ENCODE peak calls at places on chromosomes 13 and 19, in seven cellular contexts. W is effector memory CD4-positive, alpha-beta T cell; B is tibial nerve; A is BE2C; J is BJ; L is heart right ventricle; U is AG04450. H is an unnamed sample.

GRCh38 chr19:49338691-49339363 is 3.6 kb downstream of the CD37 start:
- DNase-seq in L (peak; percentile 69), J (no peak), B (no peak), W (no peak), A (peak; percentile 41), U (no peak), H (no peak)

GRCh38 chr13:56351041-56351440 is 789.7 kb upstream of the PRR20A start:
- DNase-seq in W (no peak), J (no peak), B (no peak), U (no peak), A (peak; percentile 35), L (no peak), H (no peak)

GRCh38 chr19:51079486-51080110 is 3.1 kb downstream of the KLK14 start:
- DNase-seq in L (peak; percentile 57), A (no peak), U (no peak), B (no peak), J (no peak), W (no peak), H (no peak)

GRCh38 chr19:47719047-47719885 is 6.0 kb downstream of the EHD2 start:
- DNase-seq in U (peak; percentile 99), B (peak; percentile 79), W (no peak), J (peak; percentile 99), A (peak; percentile 95), L (peak; percentile 92), H (peak; percentile 99)

GRCh38 chr19:39845172-39845571 is 1.0 kb downstream of the FBL start:
- DNase-seq in B (no peak), U (no peak), A (no peak), L (no peak), J (no peak), W (no peak), H (no peak)

GRCh38 chr13:77034883-77035282 is 7.9 kb upstream of the FBXL3 start:
- DNase-seq in U (no peak), W (no peak), B (no peak), J (no peak), A (no peak), L (no peak), H (peak; percentile 54)

GRCh38 chr19:46678110-46678732 is 17.2 kb upstream of the DACT3 start:
- DNase-seq in A (peak; percentile 69), W (peak; percentile 32), B (no peak), U (no peak), J (no peak), L (no peak), H (no peak)

GRCh38 chr19:49157445-49158224 is at the start of gene TRPM4:
- DNase-seq in A (peak; percentile 94), J (peak; percentile 13), U (no peak), B (peak; percentile 85), L (peak; percentile 97), W (no peak), H (no peak)

GRCh38 chr13:30222253-30222652 is 85.1 kb downstream of the KATNAL1 start:
- DNase-seq in U (no peak), W (no peak), A (no peak), J (no peak), L (no peak), B (no peak), H (no peak)

GRCh38 chr19:10320602-10321416 is 5.0 kb upstream of the FDX2 start:
- DNase-seq in A (no peak), J (no peak), L (no peak), W (no peak), B (no peak), U (no peak), H (no peak)

GRCh38 chr19:49570138-49570856 is 10.1 kb downstream of the NOSIP start:
- DNase-seq in L (peak; percentile 74), U (peak; percentile 73), W (peak; percentile 57), J (no peak), A (peak; percentile 75), B (peak; percentile 72), H (no peak)

GRCh38 chr13:112001571-112001970 is 65.4 kb upstream of the SOX1 start:
- DNase-seq in J (no peak), W (no peak), L (no peak), B (no peak), U (no peak), A (no peak), H (no peak)

GRCh38 chr19:48879025-48879572 is 6.9 kb downstream of the PPP1R15A start:
- DNase-seq in L (no peak), B (no peak), J (no peak), W (no peak), A (no peak), U (no peak), H (no peak)

GRCh38 chr19:4232614-4233281 is 3.4 kb downstream of the EBI3 start:
- DNase-seq in A (no peak), B (no peak), U (no peak), W (no peak), J (no peak), L (no peak), H (no peak)

GRCh38 chr13:27258637-27259377 is 7.4 kb downstream of the RPL21 start:
- DNase-seq in B (no peak), U (no peak), L (no peak), W (no peak), J (no peak), A (no peak), H (no peak)
- H3K4me3 ChIP-seq in B (no peak overlapping the region), U (no peak overlapping the region), L (no peak overlapping the region), W (no peak overlapping the region), J (no peak overlapping the region), A (no peak overlapping the region), H (no peak overlapping the region)

DNA sequence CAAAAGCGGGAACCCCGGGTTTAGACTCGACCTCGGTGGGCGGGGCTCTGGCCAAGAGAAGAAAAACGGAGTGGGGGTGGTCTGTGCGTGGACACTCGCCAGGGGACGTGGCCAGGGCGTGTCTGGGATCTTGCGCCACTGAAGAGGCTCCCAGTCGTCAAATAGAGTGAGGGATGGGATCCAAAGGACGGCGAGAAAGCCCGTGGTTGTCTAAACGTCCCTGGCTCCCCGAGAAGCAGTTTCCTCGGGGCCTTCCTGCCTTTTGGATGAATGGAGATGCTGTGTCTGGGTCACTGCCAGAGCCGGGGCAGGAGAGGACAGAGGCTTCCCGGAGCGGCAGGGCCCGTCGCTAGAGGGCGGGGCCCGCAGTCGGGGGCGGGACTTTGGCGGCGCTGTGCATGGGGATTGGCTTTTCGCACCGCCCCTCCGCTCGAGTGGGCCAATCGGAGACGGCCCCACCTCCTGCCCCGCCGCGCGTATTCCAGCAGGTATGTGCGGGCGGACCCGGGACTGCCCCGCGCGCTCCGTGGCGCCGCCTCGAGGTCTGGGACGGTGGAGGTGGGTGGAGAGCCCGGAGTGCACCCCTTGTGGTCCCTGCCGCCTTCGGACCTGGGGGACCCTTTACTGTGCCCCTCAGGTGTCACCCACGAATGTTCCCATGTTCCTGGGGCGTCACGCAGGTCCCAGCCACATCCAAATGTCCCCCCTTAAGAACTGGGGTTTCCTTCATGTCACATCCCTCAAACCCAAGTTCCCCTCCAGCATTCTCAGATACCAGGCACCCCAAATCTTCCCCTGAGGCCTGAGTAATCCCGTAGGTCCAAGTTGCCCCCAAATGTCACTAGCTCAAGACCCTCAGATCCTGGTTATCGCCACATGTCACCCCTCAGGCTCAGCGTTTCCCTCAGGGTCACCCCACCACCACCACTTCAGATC is 38.4 kb downstream of the ZSWIM4 start:
- DNase-seq in L (peak; percentile 96), J (no peak), B (peak; percentile 92), A (peak; percentile 94), W (peak; percentile 87), U (peak; percentile 53), H (peak; percentile 58)
- H3K4me3 ChIP-seq in L (no peak overlapping the region), J (no peak overlapping the region), B (peak overlapping the region; percentile 35), A (peak overlapping the region; percentile 49), W (peak overlapping the region; percentile 32), U (peak overlapping the region; percentile 27), H (no peak overlapping the region)

DNA sequence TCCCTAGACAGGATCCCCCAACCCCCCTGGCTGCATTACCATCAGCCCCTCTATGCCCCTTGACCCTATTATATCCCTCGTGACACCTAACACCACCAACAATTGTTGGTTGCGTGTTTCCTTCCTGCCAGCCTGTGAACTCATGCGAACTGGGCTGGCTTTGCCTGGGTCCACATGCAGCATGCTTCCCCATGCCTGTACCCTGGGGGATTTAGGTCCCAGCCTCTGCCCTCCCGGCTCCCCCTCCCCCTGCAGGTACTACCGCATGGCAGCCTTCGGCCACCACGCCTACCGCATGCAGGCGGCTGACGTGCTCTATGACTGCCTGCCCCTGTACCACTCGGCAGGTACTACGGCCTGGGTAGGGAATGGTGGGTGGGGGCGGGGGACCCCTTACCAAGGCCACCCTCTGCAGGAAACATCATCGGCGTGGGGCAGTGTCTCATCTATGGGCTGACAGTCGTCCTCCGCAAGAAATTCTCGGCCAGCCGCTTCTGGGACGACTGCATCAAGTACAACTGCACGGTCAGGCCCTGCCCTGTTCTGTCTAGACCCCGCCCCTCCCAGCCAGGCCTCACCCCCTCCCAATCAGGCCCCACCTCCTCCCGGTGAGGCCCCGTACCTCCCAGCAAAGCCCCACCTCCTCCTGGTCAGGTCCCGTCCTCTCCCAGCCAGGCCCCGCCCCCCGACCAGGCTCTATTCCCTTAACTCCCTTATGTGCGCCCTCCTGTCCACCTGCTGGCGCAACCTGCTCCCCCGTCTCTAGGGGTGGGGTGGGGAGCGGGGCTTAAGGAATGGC is 18.5 kb downstream of the SLC27A1 start:
- DNase-seq in B (no peak), L (peak; percentile 67), J (no peak), U (no peak), A (peak; percentile 78), W (peak; percentile 69), H (no peak)
- H3K4me3 ChIP-seq in B (peak overlapping the region; percentile 14), L (no peak overlapping the region), J (no peak overlapping the region), U (no peak overlapping the region), A (no peak overlapping the region), W (peak overlapping the region; percentile 16), H (no peak overlapping the region)

DNA sequence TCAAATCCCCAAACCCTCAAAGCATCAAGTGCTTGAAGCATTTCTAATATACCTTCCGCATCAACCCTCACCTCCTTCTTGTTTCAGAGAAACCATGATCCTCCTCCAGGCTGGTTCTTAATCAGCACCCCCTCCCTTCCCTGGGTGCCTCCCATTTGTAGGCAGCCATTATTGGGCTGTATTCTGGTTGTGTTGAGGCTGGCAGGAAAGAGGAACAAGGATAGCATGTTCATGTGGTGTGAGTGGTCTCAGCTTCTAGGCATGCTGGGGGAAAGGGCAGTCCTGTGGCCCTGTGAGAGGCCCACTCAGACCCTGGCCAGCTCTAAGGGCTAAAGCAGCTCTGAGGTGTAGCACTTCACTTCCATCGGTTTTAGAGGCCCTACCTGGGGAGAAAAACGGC is 18.9 kb upstream of the TRIM13 start:
- DNase-seq in A (no peak), W (no peak), L (no peak), B (no peak), U (no peak), J (no peak), H (no peak)
- H3K4me3 ChIP-seq in A (no peak overlapping the region), W (no peak overlapping the region), L (no peak overlapping the region), B (no peak overlapping the region), U (no peak overlapping the region), J (no peak overlapping the region), H (no peak overlapping the region)